ENCODE peak calls at places on chromosomes 1 and 21, in eight cellular contexts. One of them, this sample, is unnamed. For H3K4me1, the result is how much of the 10 kb centered on the place peaks cover.

GRCh38 chr1:228097333-228098081 is 5.6 kb downstream of the C1orf35 start:
- DNase-seq in psoas muscle: peak
- DNase-seq in uterus: no peak
- DNase-seq in transverse colon: no peak
- DNase-seq in A549: no peak
- DNase-seq in neuronal stem cell: no peak
- DNase-seq in mesendoderm: no peak
- DNase-seq in breast epithelium: no peak
- DNase-seq in this sample: no peak

GRCh38 chr1:8222789-8223188 is 95.1 kb upstream of the SLC45A1 start:
- DNase-seq in neuronal stem cell: no peak
- DNase-seq in breast epithelium: no peak
- DNase-seq in uterus: no peak
- DNase-seq in A549: no peak
- DNase-seq in mesendoderm: no peak
- DNase-seq in psoas muscle: no peak
- DNase-seq in transverse colon: no peak
- DNase-seq in this sample: no peak

GRCh38 chr1:29820401-29820800 is 584.1 kb downstream of the PTPRU start:
- DNase-seq in transverse colon: no peak
- DNase-seq in A549: no peak
- DNase-seq in mesendoderm: no peak
- DNase-seq in neuronal stem cell: no peak
- DNase-seq in psoas muscle: no peak
- DNase-seq in uterus: no peak
- DNase-seq in breast epithelium: no peak
- DNase-seq in this sample: no peak

GRCh38 chr1:115539736-115540135 is 102.0 kb upstream of the VANGL1 start:
- DNase-seq in breast epithelium: no peak
- DNase-seq in neuronal stem cell: no peak
- DNase-seq in A549: no peak
- DNase-seq in psoas muscle: no peak
- DNase-seq in mesendoderm: no peak
- DNase-seq in uterus: no peak
- DNase-seq in transverse colon: no peak
- DNase-seq in this sample: no peak

GRCh38 chr1:53294557-53294956 is 33.3 kb downstream of the LRP8 start:
- DNase-seq in transverse colon: no peak
- DNase-seq in mesendoderm: no peak
- DNase-seq in A549: no peak
- DNase-seq in uterus: no peak
- DNase-seq in psoas muscle: no peak
- DNase-seq in breast epithelium: no peak
- DNase-seq in neuronal stem cell: no peak
- DNase-seq in this sample: no peak

GRCh38 chr1:28266920-28267322 is 7.6 kb downstream of the SESN2 start:
- DNase-seq in neuronal stem cell: no peak
- DNase-seq in breast epithelium: no peak
- DNase-seq in transverse colon: no peak
- DNase-seq in A549: no peak
- DNase-seq in mesendoderm: peak
- DNase-seq in psoas muscle: no peak
- DNase-seq in uterus: no peak
- DNase-seq in this sample: no peak

GRCh38 chr1:76075877-76076276 is 1.3 kb downstream of the ST6GALNAC3 start:
- DNase-seq in neuronal stem cell: no peak
- DNase-seq in uterus: no peak
- DNase-seq in transverse colon: no peak
- DNase-seq in mesendoderm: no peak
- DNase-seq in psoas muscle: no peak
- DNase-seq in A549: no peak
- DNase-seq in breast epithelium: no peak
- DNase-seq in this sample: no peak

GRCh38 chr1:187262731-187263130 is 434.0 kb downstream of the PLA2G4A start:
- DNase-seq in A549: no peak
- DNase-seq in transverse colon: no peak
- DNase-seq in breast epithelium: no peak
- DNase-seq in mesendoderm: no peak
- DNase-seq in uterus: no peak
- DNase-seq in neuronal stem cell: no peak
- DNase-seq in psoas muscle: no peak
- DNase-seq in this sample: no peak

GRCh38 chr1:218298398-218298797 is 13.3 kb downstream of the RRP15 start:
- DNase-seq in uterus: no peak
- DNase-seq in mesendoderm: no peak
- DNase-seq in breast epithelium: no peak
- DNase-seq in psoas muscle: no peak
- DNase-seq in neuronal stem cell: no peak
- DNase-seq in A549: no peak
- DNase-seq in transverse colon: no peak
- DNase-seq in this sample: no peak

GRCh38 chr1:113980120-113980519 is 846 bp downstream of the OLFML3 start:
- DNase-seq in A549: no peak
- DNase-seq in uterus: peak
- DNase-seq in mesendoderm: no peak
- DNase-seq in neuronal stem cell: no peak
- DNase-seq in psoas muscle: peak
- DNase-seq in transverse colon: peak
- DNase-seq in breast epithelium: no peak
- DNase-seq in this sample: peak

GRCh38 chr1:109792056-109792831 is 28.5 kb upstream of the EPS8L3 start:
- DNase-seq in uterus: peak
- DNase-seq in transverse colon: peak
- DNase-seq in mesendoderm: peak
- DNase-seq in psoas muscle: peak
- DNase-seq in breast epithelium: peak
- DNase-seq in A549: peak
- DNase-seq in neuronal stem cell: peak
- DNase-seq in this sample: peak

GRCh38 chr1:154863702-154864174 is 6.3 kb downstream of the KCNN3 start:
- DNase-seq in A549: peak
- DNase-seq in psoas muscle: peak
- DNase-seq in neuronal stem cell: no peak
- DNase-seq in transverse colon: peak
- DNase-seq in uterus: no peak
- DNase-seq in breast epithelium: no peak
- DNase-seq in mesendoderm: peak
- DNase-seq in this sample: no peak

GRCh38 chr1:23599125-23599524 is 39.8 kb upstream of the ID3 start:
- DNase-seq in psoas muscle: no peak
- DNase-seq in neuronal stem cell: no peak
- DNase-seq in breast epithelium: no peak
- DNase-seq in uterus: no peak
- DNase-seq in mesendoderm: no peak
- DNase-seq in A549: no peak
- DNase-seq in transverse colon: no peak
- DNase-seq in this sample: no peak

GRCh38 chr1:77686784-77687518 is 4.5 kb upstream of the ZZZ3 start:
- DNase-seq in breast epithelium: no peak
- DNase-seq in A549: no peak
- DNase-seq in psoas muscle: peak
- DNase-seq in mesendoderm: peak
- DNase-seq in transverse colon: no peak
- DNase-seq in uterus: no peak
- DNase-seq in neuronal stem cell: no peak
- DNase-seq in this sample: no peak

GRCh38 chr1:72915581-72915980 is 633.2 kb upstream of the NEGR1 start:
- DNase-seq in A549: no peak
- DNase-seq in breast epithelium: no peak
- DNase-seq in mesendoderm: peak
- DNase-seq in transverse colon: no peak
- DNase-seq in psoas muscle: no peak
- DNase-seq in neuronal stem cell: no peak
- DNase-seq in uterus: no peak
- DNase-seq in this sample: no peak

GRCh38 chr1:8603220-8603616 is 214.2 kb downstream of the RERE start:
- DNase-seq in A549: no peak
- DNase-seq in psoas muscle: no peak
- DNase-seq in breast epithelium: no peak
- DNase-seq in mesendoderm: no peak
- DNase-seq in transverse colon: no peak
- DNase-seq in neuronal stem cell: no peak
- DNase-seq in uterus: peak
- DNase-seq in this sample: no peak

GRCh38 chr1:185652348-185652747 is 81.8 kb upstream of the HMCN1 start:
- DNase-seq in mesendoderm: peak
- DNase-seq in A549: no peak
- DNase-seq in neuronal stem cell: no peak
- DNase-seq in transverse colon: no peak
- DNase-seq in breast epithelium: no peak
- DNase-seq in psoas muscle: no peak
- DNase-seq in uterus: no peak
- DNase-seq in this sample: no peak

GRCh38 chr21:29205009-29205408 is 74.6 kb downstream of the MAP3K7CL start:
- DNase-seq in psoas muscle: no peak
- DNase-seq in breast epithelium: no peak
- DNase-seq in mesendoderm: no peak
- DNase-seq in A549: no peak
- DNase-seq in uterus: no peak
- DNase-seq in neuronal stem cell: no peak
- DNase-seq in transverse colon: no peak
- DNase-seq in this sample: no peak

GRCh38 chr21:29196664-29197052 is 66.2 kb downstream of the MAP3K7CL start:
- DNase-seq in uterus: no peak
- DNase-seq in neuronal stem cell: no peak
- DNase-seq in A549: no peak
- DNase-seq in psoas muscle: no peak
- DNase-seq in mesendoderm: no peak
- DNase-seq in breast epithelium: no peak
- DNase-seq in transverse colon: no peak
- DNase-seq in this sample: no peak

GRCh38 chr21:29196021-29196663 is 65.7 kb downstream of the MAP3K7CL start:
- DNase-seq in transverse colon: peak
- DNase-seq in mesendoderm: peak
- DNase-seq in breast epithelium: no peak
- DNase-seq in psoas muscle: no peak
- DNase-seq in uterus: peak
- DNase-seq in neuronal stem cell: no peak
- DNase-seq in A549: peak
- DNase-seq in this sample: no peak

GRCh38 chr21:29205988-29206387 is 75.5 kb downstream of the MAP3K7CL start:
- DNase-seq in transverse colon: no peak
- DNase-seq in A549: no peak
- DNase-seq in breast epithelium: no peak
- DNase-seq in neuronal stem cell: no peak
- DNase-seq in psoas muscle: no peak
- DNase-seq in mesendoderm: no peak
- DNase-seq in uterus: no peak
- DNase-seq in this sample: no peak

DNA sequence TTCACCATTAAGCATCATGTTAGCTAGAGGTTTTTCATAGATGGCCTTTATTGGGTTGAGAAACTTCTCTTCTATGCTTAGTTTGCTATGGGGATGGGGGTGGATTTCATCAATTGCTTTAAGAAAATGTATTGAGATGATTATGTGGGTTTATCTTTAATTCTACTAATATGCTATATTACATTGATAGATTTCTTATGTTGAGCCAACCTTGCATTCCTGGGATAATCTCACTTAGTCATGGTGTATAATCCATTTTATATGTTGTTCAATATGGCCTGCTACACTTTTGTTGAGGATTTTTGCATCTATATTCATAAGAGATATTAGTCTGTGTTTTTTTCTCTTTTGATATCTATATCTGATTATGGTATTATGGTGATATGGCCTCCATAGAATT is 70.7 kb downstream of the MAP3K7CL start:
- DNase-seq in A549: no peak
- DNase-seq in mesendoderm: no peak
- DNase-seq in neuronal stem cell: no peak
- DNase-seq in breast epithelium: no peak
- DNase-seq in transverse colon: no peak
- DNase-seq in psoas muscle: no peak
- DNase-seq in uterus: no peak
- DNase-seq in this sample: no peak
- H3K4me1 ChIP-seq in A549: under half
- H3K4me1 ChIP-seq in mesendoderm: under half
- H3K4me1 ChIP-seq in neuronal stem cell: under half
- H3K4me1 ChIP-seq in breast epithelium: under half
- H3K4me1 ChIP-seq in transverse colon: under half
- H3K4me1 ChIP-seq in psoas muscle: under half
- H3K4me1 ChIP-seq in uterus: under half
- H3K4me1 ChIP-seq in this sample: under half

GRCh38 chr1:16152521-16153087 is 3.3 kb downstream of the EPHA2 start:
- DNase-seq in mesendoderm: no peak
- DNase-seq in uterus: no peak
- DNase-seq in neuronal stem cell: no peak
- DNase-seq in A549: no peak
- DNase-seq in psoas muscle: no peak
- DNase-seq in breast epithelium: no peak
- DNase-seq in transverse colon: peak
- DNase-seq in this sample: peak
- H3K4me1 ChIP-seq in mesendoderm: under half
- H3K4me1 ChIP-seq in uterus: under half
- H3K4me1 ChIP-seq in neuronal stem cell: under half
- H3K4me1 ChIP-seq in A549: half or more
- H3K4me1 ChIP-seq in psoas muscle: under half
- H3K4me1 ChIP-seq in breast epithelium: under half
- H3K4me1 ChIP-seq in transverse colon: half or more
- H3K4me1 ChIP-seq in this sample: half or more

GRCh38 chr1:39781349-39781715 is 7.3 kb downstream of the BMP8B start:
- DNase-seq in A549: no peak
- DNase-seq in uterus: no peak
- DNase-seq in psoas muscle: no peak
- DNase-seq in neuronal stem cell: no peak
- DNase-seq in mesendoderm: no peak
- DNase-seq in breast epithelium: no peak
- DNase-seq in transverse colon: no peak
- DNase-seq in this sample: no peak

GRCh38 chr1:39776400-39776713 is 5.2 kb upstream of the OXCT2 start:
- DNase-seq in transverse colon: peak
- DNase-seq in mesendoderm: no peak
- DNase-seq in neuronal stem cell: no peak
- DNase-seq in psoas muscle: no peak
- DNase-seq in uterus: no peak
- DNase-seq in breast epithelium: no peak
- DNase-seq in A549: no peak
- DNase-seq in this sample: no peak

GRCh38 chr1:39776886-39777683 is 5.9 kb upstream of the OXCT2 start:
- DNase-seq in neuronal stem cell: no peak
- DNase-seq in A549: no peak
- DNase-seq in mesendoderm: no peak
- DNase-seq in uterus: no peak
- DNase-seq in transverse colon: no peak
- DNase-seq in breast epithelium: no peak
- DNase-seq in psoas muscle: no peak
- DNase-seq in this sample: no peak

GRCh38 chr1:39779821-39780220 is 8.7 kb upstream of the OXCT2 start:
- DNase-seq in A549: no peak
- DNase-seq in psoas muscle: no peak
- DNase-seq in mesendoderm: no peak
- DNase-seq in neuronal stem cell: no peak
- DNase-seq in breast epithelium: no peak
- DNase-seq in transverse colon: no peak
- DNase-seq in uterus: no peak
- DNase-seq in this sample: no peak

GRCh38 chr1:39779137-39779536 is 8.0 kb upstream of the OXCT2 start:
- DNase-seq in A549: no peak
- DNase-seq in mesendoderm: no peak
- DNase-seq in psoas muscle: no peak
- DNase-seq in transverse colon: no peak
- DNase-seq in breast epithelium: no peak
- DNase-seq in uterus: no peak
- DNase-seq in neuronal stem cell: no peak
- DNase-seq in this sample: no peak
- H3K4me1 ChIP-seq in A549: under half
- H3K4me1 ChIP-seq in mesendoderm: under half
- H3K4me1 ChIP-seq in psoas muscle: under half
- H3K4me1 ChIP-seq in transverse colon: under half
- H3K4me1 ChIP-seq in breast epithelium: under half
- H3K4me1 ChIP-seq in uterus: under half
- H3K4me1 ChIP-seq in neuronal stem cell: under half
- H3K4me1 ChIP-seq in this sample: under half

GRCh38 chr1:206766251-206766856 is 4.2 kb upstream of the IL19 start:
- DNase-seq in uterus: no peak
- DNase-seq in breast epithelium: no peak
- DNase-seq in neuronal stem cell: no peak
- DNase-seq in psoas muscle: peak
- DNase-seq in transverse colon: peak
- DNase-seq in A549: no peak
- DNase-seq in mesendoderm: peak
- DNase-seq in this sample: peak
- H3K4me1 ChIP-seq in uterus: under half
- H3K4me1 ChIP-seq in breast epithelium: under half
- H3K4me1 ChIP-seq in neuronal stem cell: under half
- H3K4me1 ChIP-seq in psoas muscle: under half
- H3K4me1 ChIP-seq in transverse colon: under half
- H3K4me1 ChIP-seq in A549: under half
- H3K4me1 ChIP-seq in mesendoderm: under half
- H3K4me1 ChIP-seq in this sample: under half